ENCODE peak calls at places on chromosomes 1 and 21, in four cellular contexts. U, O, E and M are unnamed samples.

GRCh38 chr1:51669191-51669590 is 52.3 kb downstream of the OSBPL9 start:
- DNase-seq in U (no peak), O (no peak), E (no peak), M (no peak)

GRCh38 chr1:52523376-52523775 is 29.5 kb downstream of the TUT4 start:
- DNase-seq in U (no peak), O (no peak), E (no peak), M (no peak)

GRCh38 chr21:15566692-15567091 is 163.1 kb upstream of the USP25 start:
- DNase-seq in U (no peak), O (no peak), E (no peak), M (no peak)

GRCh38 chr1:205065666-205066065 is 18.6 kb downstream of the TMEM81 start:
- DNase-seq in U (no peak), O (no peak), E (no peak), M (no peak)

GRCh38 chr1:30664103-30664755 is 59.2 kb downstream of the MATN1 start:
- DNase-seq in U (no peak), O (no peak), E (no peak), M (no peak)

GRCh38 chr1:159923203-159924024 is 1.9 kb downstream of the TAGLN2 start:
- DNase-seq in U (peak; percentile 91), O (peak; percentile 90), E (peak; percentile 77), M (peak; percentile 73)

GRCh38 chr1:168454211-168454815 is 89.5 kb downstream of the XCL2 start:
- DNase-seq in U (no peak), O (no peak), E (no peak), M (no peak)

GRCh38 chr21:34890724-34891609 is 158.1 kb downstream of the RUNX1 start:
- DNase-seq in U (no peak), O (no peak), E (no peak), M (no peak)

GRCh38 chr21:42012763-42013329 is 2.7 kb upstream of the ZBTB21 start:
- DNase-seq in U (no peak), O (no peak), E (no peak), M (no peak)

GRCh38 chr1:228867951-228868730 is 132.9 kb downstream of the RHOU start:
- DNase-seq in U (no peak), O (no peak), E (no peak), M (no peak)

GRCh38 chr21:41953831-41954653 is at the start of gene C2CD2:
- DNase-seq in U (peak; percentile 60), O (peak; percentile 46), E (no peak), M (no peak)

GRCh38 chr1:204232530-204232929 is 18.7 kb upstream of the GOLT1A start:
- DNase-seq in U (no peak), O (no peak), E (no peak), M (no peak)

GRCh38 chr1:32273389-32274208 is 18.3 kb upstream of the HDAC1 start:
- DNase-seq in U (peak; percentile 78), O (no peak), E (peak; percentile 78), M (peak; percentile 51)

GRCh38 chr1:244918422-244919319 is 54.3 kb upstream of the HNRNPU start:
- DNase-seq in U (no peak), O (no peak), E (peak; percentile 50), M (peak; percentile 53)